ENCODE peak calls at places on chromosomes 5 and 9, in five cellular contexts. R is adrenal gland, T is brain microvascular endothelial cell, Z is dorsolateral prefrontal cortex, C is fibroblast of mammary gland. L is an unnamed sample.

GRCh38 chr9:37905776-37906175 is 1.8 kb upstream of the SLC25A51 start:
- DNase-seq in R (no peak), T (no peak), Z (no peak), C (no peak), L (no peak)

GRCh38 chr5:150758210-150758533 is 645 bp downstream of the DCTN4 start:
- DNase-seq in R (no peak), T (no peak), Z (no peak), C (no peak), L (no peak)

GRCh38 chr9:127676636-127677035 is 30.2 kb upstream of the CFAP157 start:
- DNase-seq in R (no peak), T (peak; percentile 17), Z (peak; percentile 76), C (peak; percentile 46), L (no peak)

GRCh38 chr9:91967259-91967658 is 17.2 kb upstream of the ROR2 start:
- DNase-seq in R (no peak), T (no peak), Z (no peak), C (no peak), L (no peak)

GRCh38 chr9:38149647-38150046 is 80.6 kb upstream of the SHB start:
- DNase-seq in R (no peak), T (no peak), Z (no peak), C (no peak), L (no peak)

GRCh38 chr9:126860757-126861466 is 473 bp downstream of the ZBTB34 start:
- DNase-seq in R (peak; percentile 49), T (no peak), Z (no peak), C (no peak), L (no peak)

GRCh38 chr5:130189961-130190360 is 285.7 kb downstream of the CHSY3 start:
- DNase-seq in R (no peak), T (no peak), Z (peak; percentile 66), C (peak; percentile 30), L (no peak)

GRCh38 chr5:72141440-72142271 is 34.4 kb downstream of the MAP1B start:
- DNase-seq in R (peak; percentile 65), T (peak; percentile 87), Z (no peak), C (peak; percentile 98), L (peak; percentile 96)

GRCh38 chr5:9537223-9538141 is 8.4 kb downstream of the SEMA5A start:
- DNase-seq in R (no peak), T (no peak), Z (no peak), C (no peak), L (no peak)

GRCh38 chr5:179258001-179258921 is 87.0 kb downstream of the ADAMTS2 start:
- DNase-seq in R (no peak), T (no peak), Z (no peak), C (no peak), L (no peak)

GRCh38 chr5:124570285-124571035 is 176.0 kb downstream of the ZNF608 start:
- DNase-seq in R (peak; percentile 29), T (no peak), Z (no peak), C (no peak), L (no peak)

GRCh38 chr5:106418196-106418595 is 1252.5 kb downstream of the EFNA5 start:
- DNase-seq in R (no peak), T (no peak), Z (no peak), C (no peak), L (peak; percentile 82)

GRCh38 chr5:107331882-107332281 is 338.9 kb downstream of the EFNA5 start:
- DNase-seq in R (no peak), T (no peak), Z (no peak), C (no peak), L (peak; percentile 4)

GRCh38 chr5:151570512-151571269 is 20.4 kb downstream of the FAT2 start:
- DNase-seq in R (no peak), T (no peak), Z (no peak), C (no peak), L (no peak)

GRCh38 chr9:8845808-8846207 is 1046.2 kb upstream of the DMAC1 start:
- DNase-seq in R (no peak), T (no peak), Z (no peak), C (no peak), L (no peak)

GRCh38 chr5:179803651-179804598 is 2.7 kb downstream of the MGAT4B start:
- DNase-seq in R (peak; percentile 38), T (no peak), Z (no peak), C (peak; percentile 40), L (no peak)

GRCh38 chr9:129109952-129110739 is 447 bp downstream of the CRAT start:
- DNase-seq in R (no peak), T (no peak), Z (no peak), C (peak; percentile 28), L (no peak)

GRCh38 chr5:162931501-162931900 is 505.9 kb upstream of the CCNG1 start:
- DNase-seq in R (no peak), T (no peak), Z (no peak), C (no peak), L (no peak)

GRCh38 chr5:119377066-119377465 is 21.2 kb downstream of the TNFAIP8 start:
- DNase-seq in R (no peak), T (no peak), Z (no peak), C (no peak), L (no peak)

GRCh38 chr5:140550147-140551079 is 3.0 kb downstream of the EIF4EBP3 start:
- DNase-seq in R (no peak), T (no peak), Z (no peak), C (no peak), L (no peak)

GRCh38 chr9:113828211-113828610 is 47.9 kb upstream of the ZNF618 start:
- DNase-seq in R (no peak), T (no peak), Z (no peak), C (no peak), L (peak; percentile 10)

GRCh38 chr9:34383904-34384303 is 7.2 kb upstream of the MYORG start:
- DNase-seq in R (no peak), T (no peak), Z (no peak), C (no peak), L (no peak)

GRCh38 chr9:125681086-125681622 is 25.9 kb downstream of the MAPKAP1 start:
- DNase-seq in R (no peak), T (no peak), Z (no peak), C (no peak), L (no peak)

GRCh38 chr9:125682340-125682739 is 24.7 kb downstream of the MAPKAP1 start:
- DNase-seq in R (no peak), T (no peak), Z (no peak), C (no peak), L (no peak)

GRCh38 chr9:125680442-125680841 is 26.6 kb downstream of the MAPKAP1 start:
- DNase-seq in R (no peak), T (no peak), Z (no peak), C (no peak), L (no peak)

GRCh38 chr9:125681657-125682056 is 25.4 kb downstream of the MAPKAP1 start:
- DNase-seq in R (peak; percentile 34), T (no peak), Z (no peak), C (no peak), L (no peak)

DNA sequence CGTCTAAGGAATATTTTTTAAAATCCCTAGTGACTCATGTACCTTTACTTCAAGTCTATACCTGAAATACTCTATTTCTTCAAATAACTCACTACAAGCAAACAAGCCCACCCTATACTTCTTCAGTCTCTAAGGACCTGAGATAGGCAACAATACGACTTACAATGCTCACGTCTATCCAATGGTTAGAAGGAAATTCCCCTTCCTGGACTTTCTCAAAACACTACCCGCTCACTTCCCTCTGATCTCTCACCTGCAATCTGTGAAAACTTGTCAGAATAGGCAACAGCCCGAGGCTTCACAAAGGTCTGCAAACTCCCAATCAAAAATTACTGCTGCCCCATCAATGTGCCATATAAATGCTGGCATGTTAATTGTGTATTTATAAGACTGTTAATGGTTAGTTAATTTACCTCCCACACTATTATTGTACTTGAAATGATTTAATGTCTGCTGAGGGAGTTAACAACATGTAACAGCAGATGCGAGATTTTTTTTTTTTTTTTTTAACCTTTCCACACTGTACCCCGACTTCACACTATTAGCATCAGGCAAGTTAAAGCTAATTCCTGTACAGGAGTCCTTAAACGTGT is 27.3 kb downstream of the MAPKAP1 start:
- DNase-seq in R (no peak), T (no peak), Z (no peak), C (no peak), L (no peak)
- H3K4me3 ChIP-seq in R (no peak overlapping the region), T (no peak overlapping the region), Z (no peak overlapping the region), C (no peak overlapping the region), L (no peak overlapping the region)

GRCh38 chr9:76664120-76664519 is 100.1 kb upstream of the PCA3 start:
- DNase-seq in R (no peak), T (no peak), Z (no peak), C (no peak), L (no peak)

GRCh38 chr9:76665458-76665857 is 98.8 kb upstream of the PCA3 start:
- DNase-seq in R (no peak), T (no peak), Z (no peak), C (peak; percentile 43), L (no peak)

GRCh38 chr9:76658510-76659231 is 105.6 kb upstream of the PCA3 start:
- DNase-seq in R (no peak), T (peak; percentile 44), Z (no peak), C (peak; percentile 81), L (peak; percentile 82)

GRCh38 chr9:76667521-76667957 is 96.7 kb upstream of the PCA3 start:
- DNase-seq in R (no peak), T (peak; percentile 62), Z (no peak), C (no peak), L (peak; percentile 54)

GRCh38 chr9:76662476-76663281 is 101.6 kb upstream of the PCA3 start:
- DNase-seq in R (no peak), T (no peak), Z (no peak), C (no peak), L (no peak)
- TF ChIP-seq CTCF in R (no peak), T (no peak), Z (no peak), C (no peak), L (no peak)

GRCh38 chr5:42767491-42768105 is 11.0 kb downstream of the CCDC152 start:
- DNase-seq in R (no peak), T (peak; percentile 11), Z (no peak), C (peak; percentile 61), L (peak; percentile 44)

GRCh38 chr5:42768106-42768504 is 11.5 kb downstream of the CCDC152 start:
- DNase-seq in R (no peak), T (no peak), Z (no peak), C (no peak), L (no peak)

GRCh38 chr5:42770003-42770402 is 13.4 kb downstream of the CCDC152 start:
- DNase-seq in R (no peak), T (no peak), Z (no peak), C (no peak), L (no peak)

GRCh38 chr5:42772265-42772993 is 15.8 kb downstream of the CCDC152 start:
- DNase-seq in R (no peak), T (no peak), Z (no peak), C (peak; percentile 43), L (no peak)
- H3K4me3 ChIP-seq in R (no peak overlapping the region), T (no peak overlapping the region), Z (no peak overlapping the region), C (peak overlapping the region; percentile 21), L (no peak overlapping the region)

DNA sequence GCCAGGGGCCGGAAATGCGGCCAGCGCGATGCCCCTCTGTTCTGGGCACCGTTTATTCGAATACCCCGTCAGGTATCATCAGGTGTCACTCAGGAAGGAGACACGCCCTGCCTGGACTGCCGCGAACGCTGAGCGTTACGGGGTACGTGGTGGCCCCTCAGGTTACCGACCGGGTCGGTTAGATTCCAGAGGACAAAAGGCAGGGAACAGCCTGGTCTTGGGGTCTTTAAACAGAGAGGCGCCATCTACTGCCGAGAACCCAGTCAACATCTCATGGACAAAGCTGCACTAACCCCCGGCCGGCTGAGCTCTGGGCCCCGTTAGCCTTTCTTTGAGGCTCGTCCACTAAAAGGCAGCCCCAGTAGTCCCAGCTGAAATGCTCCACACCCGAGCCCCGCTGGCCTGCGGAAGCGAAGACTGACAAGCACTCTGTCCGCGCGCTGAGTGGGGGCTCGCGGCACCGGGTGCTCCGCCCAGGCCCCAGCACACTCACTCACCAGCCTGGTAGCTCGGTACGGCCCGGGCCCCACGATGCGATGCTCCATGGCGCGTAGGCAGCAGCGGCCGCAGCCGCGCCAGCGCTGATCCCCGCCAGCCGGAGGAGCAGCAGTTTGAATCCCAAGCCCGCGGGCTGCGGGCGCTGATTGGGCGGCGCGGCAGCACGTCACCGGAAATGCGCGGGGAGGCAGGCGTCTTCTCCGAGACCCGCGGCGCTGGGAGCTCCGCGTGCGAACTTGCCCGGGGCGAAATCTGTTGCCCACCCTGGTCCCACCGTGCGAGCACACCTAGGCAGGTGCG is at the start of gene DEPDC1B:
- DNase-seq in R (peak; percentile 83), T (peak; percentile 87), Z (peak; percentile 88), C (peak; percentile 87), L (peak; percentile 91)
- TF ChIP-seq CTCF in R (no peak), T (peak; percentile 62), Z (peak; percentile 29), C (peak; percentile 33), L (peak; percentile 58)